ENCODE peak calls at places on chromosomes 4 and X, in seven cellular contexts. One of them, this sample, is unnamed.

GRCh38 chrX:40671126-40671525 is 23.8 kb upstream of the CXorf38 start:
- DNase-seq in left ventricle myocardium inferior: no peak
- DNase-seq in tibial nerve: no peak
- DNase-seq in keratinocyte: no peak
- DNase-seq in A673: no peak
- DNase-seq in lower lobe of right lung: no peak
- DNase-seq in aorta: no peak
- DNase-seq in this sample: no peak

GRCh38 chr4:114688063-114688462 is 89.5 kb downstream of the UGT8 start:
- DNase-seq in A673: no peak
- DNase-seq in tibial nerve: no peak
- DNase-seq in lower lobe of right lung: no peak
- DNase-seq in keratinocyte: no peak
- DNase-seq in left ventricle myocardium inferior: no peak
- DNase-seq in aorta: no peak
- DNase-seq in this sample: no peak

GRCh38 chrX:49754238-49754857 is 58.6 kb upstream of the PAGE1 start:
- DNase-seq in keratinocyte: no peak
- DNase-seq in tibial nerve: no peak
- DNase-seq in lower lobe of right lung: peak; percentile 43
- DNase-seq in aorta: no peak
- DNase-seq in A673: peak; percentile 57
- DNase-seq in left ventricle myocardium inferior: peak; percentile 13
- DNase-seq in this sample: no peak

GRCh38 chr4:113888006-113888405 is 91.4 kb downstream of the ARSJ start:
- DNase-seq in left ventricle myocardium inferior: no peak
- DNase-seq in keratinocyte: no peak
- DNase-seq in lower lobe of right lung: no peak
- DNase-seq in A673: no peak
- DNase-seq in tibial nerve: no peak
- DNase-seq in aorta: no peak
- DNase-seq in this sample: no peak

GRCh38 chr4:55838356-55838755 is 15.1 kb upstream of the EXOC1 start:
- DNase-seq in keratinocyte: no peak
- DNase-seq in left ventricle myocardium inferior: no peak
- DNase-seq in tibial nerve: no peak
- DNase-seq in aorta: no peak
- DNase-seq in A673: no peak
- DNase-seq in lower lobe of right lung: no peak
- DNase-seq in this sample: no peak

GRCh38 chr4:129355529-129355928 is 259.6 kb downstream of the C4orf33 start:
- DNase-seq in lower lobe of right lung: no peak
- DNase-seq in aorta: no peak
- DNase-seq in left ventricle myocardium inferior: no peak
- DNase-seq in A673: no peak
- DNase-seq in tibial nerve: no peak
- DNase-seq in keratinocyte: no peak
- DNase-seq in this sample: no peak

GRCh38 chrX:71251456-71251973 is 2.4 kb downstream of the ZMYM3 start:
- DNase-seq in lower lobe of right lung: no peak
- DNase-seq in aorta: peak; percentile 55
- DNase-seq in tibial nerve: no peak
- DNase-seq in left ventricle myocardium inferior: no peak
- DNase-seq in A673: no peak
- DNase-seq in keratinocyte: no peak
- DNase-seq in this sample: no peak

GRCh38 chrX:44305921-44306320 is 37.6 kb downstream of the EFHC2 start:
- DNase-seq in aorta: no peak
- DNase-seq in tibial nerve: no peak
- DNase-seq in left ventricle myocardium inferior: no peak
- DNase-seq in A673: peak; percentile 14
- DNase-seq in lower lobe of right lung: no peak
- DNase-seq in keratinocyte: no peak
- DNase-seq in this sample: no peak

GRCh38 chrX:55253528-55253927 is 11.2 kb downstream of the PAGE3 start:
- DNase-seq in A673: no peak
- DNase-seq in left ventricle myocardium inferior: no peak
- DNase-seq in keratinocyte: no peak
- DNase-seq in lower lobe of right lung: no peak
- DNase-seq in tibial nerve: no peak
- DNase-seq in aorta: no peak
- DNase-seq in this sample: no peak

GRCh38 chrX:22349116-22349515 is 76.4 kb downstream of the CBLL2 start:
- DNase-seq in lower lobe of right lung: no peak
- DNase-seq in keratinocyte: no peak
- DNase-seq in tibial nerve: no peak
- DNase-seq in left ventricle myocardium inferior: no peak
- DNase-seq in A673: no peak
- DNase-seq in aorta: no peak
- DNase-seq in this sample: no peak

GRCh38 chr4:57076646-57077045 is 33.5 kb downstream of the IGFBP7 start:
- DNase-seq in left ventricle myocardium inferior: no peak
- DNase-seq in aorta: no peak
- DNase-seq in A673: no peak
- DNase-seq in keratinocyte: no peak
- DNase-seq in tibial nerve: no peak
- DNase-seq in lower lobe of right lung: no peak
- DNase-seq in this sample: no peak

GRCh38 chrX:39766085-39766726 is 331.6 kb downstream of the BCOR start:
- DNase-seq in A673: no peak
- DNase-seq in lower lobe of right lung: no peak
- DNase-seq in aorta: no peak
- DNase-seq in keratinocyte: no peak
- DNase-seq in left ventricle myocardium inferior: no peak
- DNase-seq in tibial nerve: no peak
- DNase-seq in this sample: no peak

GRCh38 chrX:108304210-108304609 is 134.0 kb downstream of the COL4A6 start:
- DNase-seq in A673: peak; percentile 24
- DNase-seq in tibial nerve: no peak
- DNase-seq in aorta: no peak
- DNase-seq in keratinocyte: no peak
- DNase-seq in lower lobe of right lung: no peak
- DNase-seq in left ventricle myocardium inferior: no peak
- DNase-seq in this sample: no peak

GRCh38 chr4:12409507-12410190 is 981.0 kb upstream of the HS3ST1 start:
- DNase-seq in tibial nerve: no peak
- DNase-seq in lower lobe of right lung: no peak
- DNase-seq in keratinocyte: no peak
- DNase-seq in A673: no peak
- DNase-seq in left ventricle myocardium inferior: no peak
- DNase-seq in aorta: no peak
- DNase-seq in this sample: no peak

GRCh38 chrX:131752493-131753198 is 208.8 kb downstream of the OR13H1 start:
- DNase-seq in tibial nerve: no peak
- DNase-seq in left ventricle myocardium inferior: no peak
- DNase-seq in keratinocyte: no peak
- DNase-seq in lower lobe of right lung: no peak
- DNase-seq in A673: peak; percentile 89
- DNase-seq in aorta: peak; percentile 87
- DNase-seq in this sample: no peak

GRCh38 chrX:37701588-37701987 is 16.0 kb downstream of the XK start:
- DNase-seq in tibial nerve: no peak
- DNase-seq in A673: no peak
- DNase-seq in aorta: no peak
- DNase-seq in left ventricle myocardium inferior: no peak
- DNase-seq in keratinocyte: no peak
- DNase-seq in lower lobe of right lung: no peak
- DNase-seq in this sample: no peak

GRCh38 chr4:139368990-139369389 is 66.7 kb upstream of the NDUFC1 start:
- DNase-seq in tibial nerve: no peak
- DNase-seq in A673: no peak
- DNase-seq in keratinocyte: no peak
- DNase-seq in left ventricle myocardium inferior: no peak
- DNase-seq in lower lobe of right lung: no peak
- DNase-seq in aorta: no peak
- DNase-seq in this sample: no peak

GRCh38 chr4:181799670-181800069 is 443.5 kb upstream of the TENM3 start:
- DNase-seq in tibial nerve: no peak
- DNase-seq in lower lobe of right lung: no peak
- DNase-seq in left ventricle myocardium inferior: no peak
- DNase-seq in aorta: no peak
- DNase-seq in A673: no peak
- DNase-seq in keratinocyte: no peak
- DNase-seq in this sample: no peak

GRCh38 chr4:89879201-89879600 is 15.5 kb upstream of the MMRN1 start:
- DNase-seq in left ventricle myocardium inferior: no peak
- DNase-seq in tibial nerve: no peak
- DNase-seq in aorta: no peak
- DNase-seq in A673: no peak
- DNase-seq in keratinocyte: no peak
- DNase-seq in lower lobe of right lung: no peak
- DNase-seq in this sample: no peak

GRCh38 chrX:16946971-16947562 is 609 bp downstream of the REPS2 start:
- DNase-seq in aorta: peak; percentile 45
- DNase-seq in left ventricle myocardium inferior: peak; percentile 17
- DNase-seq in lower lobe of right lung: peak; percentile 47
- DNase-seq in keratinocyte: no peak
- DNase-seq in A673: no peak
- DNase-seq in tibial nerve: no peak
- DNase-seq in this sample: no peak

GRCh38 chr4:142703694-142704309 is 142.3 kb downstream of the INPP4B start:
- DNase-seq in left ventricle myocardium inferior: no peak
- DNase-seq in keratinocyte: no peak
- DNase-seq in tibial nerve: no peak
- DNase-seq in A673: no peak
- DNase-seq in aorta: no peak
- DNase-seq in lower lobe of right lung: no peak
- DNase-seq in this sample: no peak

DNA sequence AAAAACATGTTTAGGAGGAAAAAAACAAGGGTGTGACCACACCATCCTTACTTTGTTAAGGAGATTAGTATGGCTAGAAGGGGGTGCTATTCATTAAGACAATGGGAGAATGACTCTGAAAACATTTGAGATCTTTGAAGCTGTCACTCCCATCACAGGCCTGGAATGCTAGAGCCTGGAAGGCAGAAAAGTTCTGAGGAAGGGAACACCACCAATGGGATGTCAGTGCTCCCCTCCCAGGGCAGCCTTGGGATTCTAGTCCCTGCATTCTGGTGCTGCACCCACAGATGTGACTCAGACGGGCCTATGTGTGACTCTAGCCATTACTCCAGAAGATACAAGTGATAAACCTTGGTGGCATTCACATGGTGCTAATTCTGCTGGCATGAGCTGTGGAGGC is 162.2 kb upstream of the ANXA10 start:
- DNase-seq in left ventricle myocardium inferior: no peak
- DNase-seq in A673: no peak
- DNase-seq in aorta: no peak
- DNase-seq in tibial nerve: no peak
- DNase-seq in lower lobe of right lung: no peak
- DNase-seq in keratinocyte: no peak
- DNase-seq in this sample: no peak
- H3K27ac ChIP-seq in left ventricle myocardium inferior: no peak overlapping the region
- H3K27ac ChIP-seq in A673: no peak overlapping the region
- H3K27ac ChIP-seq in aorta: no peak overlapping the region
- H3K27ac ChIP-seq in tibial nerve: no peak overlapping the region
- H3K27ac ChIP-seq in lower lobe of right lung: no peak overlapping the region
- H3K27ac ChIP-seq in keratinocyte: no peak overlapping the region
- H3K27ac ChIP-seq in this sample: no peak overlapping the region

GRCh38 chr4:3243066-3243775 is 5.7 kb upstream of the MSANTD1 start:
- DNase-seq in aorta: no peak
- DNase-seq in A673: no peak
- DNase-seq in lower lobe of right lung: no peak
- DNase-seq in left ventricle myocardium inferior: no peak
- DNase-seq in keratinocyte: no peak
- DNase-seq in tibial nerve: no peak
- DNase-seq in this sample: no peak
- H3K4me3 ChIP-seq in aorta: no peak overlapping the region
- H3K4me3 ChIP-seq in A673: no peak overlapping the region
- H3K4me3 ChIP-seq in lower lobe of right lung: no peak overlapping the region
- H3K4me3 ChIP-seq in left ventricle myocardium inferior: no peak overlapping the region
- H3K4me3 ChIP-seq in keratinocyte: no peak overlapping the region
- H3K4me3 ChIP-seq in tibial nerve: no peak overlapping the region
- H3K4me3 ChIP-seq in this sample: no peak overlapping the region

DNA sequence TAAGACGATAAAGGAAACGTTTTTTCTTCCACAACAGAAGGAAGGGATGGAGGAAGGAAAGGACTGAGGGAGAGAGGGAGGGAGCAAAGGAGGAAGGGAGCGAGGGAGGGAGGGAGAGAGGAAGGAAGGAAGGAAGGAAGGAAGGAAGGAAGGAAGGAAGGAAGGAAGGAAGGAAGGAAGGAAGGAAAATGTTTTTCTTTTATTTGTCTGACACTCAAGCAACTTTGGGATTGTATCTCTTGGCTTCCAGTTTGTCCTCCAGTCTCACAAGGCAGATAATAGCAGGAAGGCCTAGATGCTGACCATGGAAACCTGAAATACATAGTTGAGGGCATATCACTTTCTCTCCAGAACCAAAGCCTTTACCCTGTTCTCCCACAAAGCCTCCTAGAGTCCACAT is 226.7 kb downstream of the ZNF674 start:
- DNase-seq in left ventricle myocardium inferior: no peak
- DNase-seq in lower lobe of right lung: no peak
- DNase-seq in aorta: no peak
- DNase-seq in keratinocyte: no peak
- DNase-seq in A673: peak; percentile 96
- DNase-seq in tibial nerve: no peak
- DNase-seq in this sample: no peak
- H3K4me1 ChIP-seq in left ventricle myocardium inferior: no peaks in the 10 kb centered on the region
- H3K4me1 ChIP-seq in lower lobe of right lung: no peaks in the 10 kb centered on the region
- H3K4me1 ChIP-seq in aorta: no peaks in the 10 kb centered on the region
- H3K4me1 ChIP-seq in keratinocyte: peaks cover 23% of the 10 kb centered on the region
- H3K4me1 ChIP-seq in A673: peaks cover 53% of the 10 kb centered on the region
- H3K4me1 ChIP-seq in tibial nerve: no peaks in the 10 kb centered on the region
- H3K4me1 ChIP-seq in this sample: no peaks in the 10 kb centered on the region

DNA sequence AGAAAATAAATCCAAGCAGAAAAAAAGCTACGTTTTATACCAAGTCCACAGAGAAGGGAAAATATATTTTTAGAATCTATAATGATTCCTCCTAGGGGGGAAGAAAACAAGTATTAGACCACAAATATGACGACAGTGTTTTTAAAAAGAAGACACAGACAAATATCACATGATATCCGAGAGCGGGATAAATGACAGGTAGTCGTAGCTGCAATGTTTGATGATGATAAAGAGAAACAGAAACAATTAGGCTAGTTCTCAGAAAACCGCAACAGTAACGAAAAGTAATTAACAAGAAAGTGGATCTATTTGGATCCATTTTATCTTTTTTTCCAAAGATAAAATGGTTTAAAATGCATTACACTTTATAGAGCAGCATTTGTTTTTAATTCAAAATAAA is 918 bp downstream of the HAUS3 start:
- DNase-seq in left ventricle myocardium inferior: no peak
- DNase-seq in tibial nerve: no peak
- DNase-seq in lower lobe of right lung: no peak
- DNase-seq in aorta: no peak
- DNase-seq in keratinocyte: no peak
- DNase-seq in A673: no peak
- DNase-seq in this sample: no peak
- H3K27ac ChIP-seq in left ventricle myocardium inferior: peak overlapping the region; percentile 89
- H3K27ac ChIP-seq in tibial nerve: peak overlapping the region; percentile 86
- H3K27ac ChIP-seq in lower lobe of right lung: peak overlapping the region; percentile 87
- H3K27ac ChIP-seq in aorta: no peak overlapping the region
- H3K27ac ChIP-seq in keratinocyte: peak overlapping the region; percentile 24
- H3K27ac ChIP-seq in A673: peak overlapping the region; percentile 81
- H3K27ac ChIP-seq in this sample: peak overlapping the region; percentile 82

GRCh38 chr4:112747035-112747434 is 110.1 kb downstream of the LARP7 start:
- DNase-seq in tibial nerve: no peak
- DNase-seq in keratinocyte: no peak
- DNase-seq in A673: peak; percentile 75
- DNase-seq in left ventricle myocardium inferior: no peak
- DNase-seq in lower lobe of right lung: no peak
- DNase-seq in aorta: no peak
- DNase-seq in this sample: no peak
- H3K4me3 ChIP-seq in tibial nerve: no peak overlapping the region
- H3K4me3 ChIP-seq in keratinocyte: no peak overlapping the region
- H3K4me3 ChIP-seq in A673: no peak overlapping the region
- H3K4me3 ChIP-seq in left ventricle myocardium inferior: no peak overlapping the region
- H3K4me3 ChIP-seq in lower lobe of right lung: no peak overlapping the region
- H3K4me3 ChIP-seq in aorta: no peak overlapping the region
- H3K4me3 ChIP-seq in this sample: no peak overlapping the region

GRCh38 chrX:66015152-66015827 is 24.6 kb downstream of the VSIG4 start:
- DNase-seq in lower lobe of right lung: peak; percentile 51
- DNase-seq in aorta: peak; percentile 54
- DNase-seq in left ventricle myocardium inferior: peak; percentile 18
- DNase-seq in A673: no peak
- DNase-seq in keratinocyte: no peak
- DNase-seq in tibial nerve: no peak
- DNase-seq in this sample: peak; percentile 24
- H3K4me1 ChIP-seq in lower lobe of right lung: no peaks in the 10 kb centered on the region
- H3K4me1 ChIP-seq in aorta: no peaks in the 10 kb centered on the region
- H3K4me1 ChIP-seq in left ventricle myocardium inferior: no peaks in the 10 kb centered on the region
- H3K4me1 ChIP-seq in A673: no peaks in the 10 kb centered on the region
- H3K4me1 ChIP-seq in keratinocyte: no peaks in the 10 kb centered on the region
- H3K4me1 ChIP-seq in tibial nerve: no peaks in the 10 kb centered on the region
- H3K4me1 ChIP-seq in this sample: no peaks in the 10 kb centered on the region